ENCODE peak calls at places on chromosomes 12 and 14, in nine cellular contexts. Z, Q, K, L, J, R, E, P and A are unnamed samples.

GRCh38 chr12:15806826-15807225 is 17.6 kb upstream of the EPS8 start:
- DNase-seq in K (no peak), J (no peak), R (no peak), Z (no peak), E (no peak), L (no peak), Q (no peak), P (no peak), A (no peak)

GRCh38 chr12:126936181-126936851 is 1330.7 kb upstream of the TMEM132C start:
- DNase-seq in K (no peak), E (no peak), Q (peak; percentile 79), P (no peak), R (no peak), Z (no peak), L (peak; percentile 3), J (peak; percentile 50), A (peak; percentile 15)

GRCh38 chr14:24630872-24631477 is 3.0 kb downstream of the GZMB start:
- DNase-seq in K (no peak), Q (no peak), R (no peak), E (peak; percentile 26), L (no peak), P (no peak), J (no peak), Z (no peak), A (no peak)

GRCh38 chr14:65783576-65783975 is 371.0 kb downstream of the FUT8 start:
- DNase-seq in R (no peak), K (no peak), Q (no peak), L (no peak), Z (no peak), E (no peak), P (no peak), J (no peak), A (no peak)

GRCh38 chr12:131682511-131682895 is 28.4 kb upstream of the SFSWAP start:
- DNase-seq in P (no peak), K (no peak), L (no peak), R (no peak), Z (no peak), J (no peak), E (no peak), Q (no peak), A (no peak)

GRCh38 chr12:10716704-10717315 is 6.3 kb downstream of the YBX3 start:
- DNase-seq in P (peak; percentile 88), E (peak; percentile 63), R (peak; percentile 77), Q (peak; percentile 55), J (peak; percentile 33), Z (peak; percentile 94), L (peak; percentile 90), K (peak; percentile 23), A (no peak)

GRCh38 chr12:127230843-127231260 is 1036.1 kb upstream of the TMEM132C start:
- DNase-seq in J (no peak), K (no peak), Q (no peak), L (peak; percentile 55), P (no peak), R (no peak), Z (no peak), E (no peak), A (no peak)

GRCh38 chr14:103998027-103998426 is 55.7 kb upstream of the RD3L start:
- DNase-seq in Q (no peak), Z (no peak), E (no peak), J (no peak), K (no peak), L (no peak), P (no peak), R (no peak), A (no peak)

GRCh38 chr12:46875095-46875494 is 49.3 kb upstream of the SLC38A4 start:
- DNase-seq in Q (no peak), P (no peak), J (no peak), K (no peak), Z (no peak), L (no peak), E (no peak), R (no peak), A (no peak)

GRCh38 chr12:54560374-54560858 is 11.0 kb downstream of the PDE1B start:
- DNase-seq in E (peak; percentile 98), R (peak; percentile 98), J (peak; percentile 74), L (peak; percentile 92), P (peak; percentile 95), Q (peak; percentile 93), Z (no peak), K (peak; percentile 66), A (peak; percentile 50)

GRCh38 chr14:94109915-94110250 is 653 bp upstream of the IFI27 start:
- DNase-seq in R (no peak), E (no peak), K (no peak), J (no peak), Z (peak; percentile 64), Q (no peak), P (no peak), L (no peak), A (no peak)

GRCh38 chr12:124174406-124174805 is 120.5 kb upstream of the RFLNA start:
- DNase-seq in E (no peak), J (no peak), P (no peak), L (peak; percentile 82), R (no peak), Q (no peak), Z (no peak), K (no peak), A (no peak)

GRCh38 chr12:104494137-104494815 is 37.5 kb downstream of the CHST11 start:
- DNase-seq in L (no peak), Q (no peak), E (no peak), K (no peak), P (peak; percentile 23), Z (no peak), R (no peak), J (no peak), A (peak; percentile 48)

GRCh38 chr14:74863274-74863673 is 12.7 kb downstream of the PROX2 start:
- DNase-seq in Z (no peak), L (no peak), Q (peak; percentile 10), E (no peak), R (no peak), J (peak; percentile 27), K (no peak), P (no peak), A (no peak)

GRCh38 chr14:57493467-57494181 is at the start of gene CCDC198:
- DNase-seq in K (no peak), R (peak; percentile 90), L (no peak), E (no peak), P (no peak), Q (no peak), J (no peak), Z (no peak), A (no peak)

GRCh38 chr12:6777386-6777785 is 5.1 kb downstream of the LAG3 start:
- DNase-seq in E (no peak), P (no peak), K (no peak), R (no peak), J (no peak), L (no peak), Z (no peak), Q (no peak), A (no peak)

GRCh38 chr14:104931771-104932675 is 7.3 kb downstream of the PLD4 start:
- DNase-seq in Q (no peak), L (peak; percentile 1), K (no peak), Z (no peak), R (peak; percentile 46), E (no peak), J (no peak), P (no peak), A (no peak)

GRCh38 chr12:101968770-101969169 is 91.4 kb downstream of the DRAM1 start:
- DNase-seq in Z (no peak), P (no peak), E (no peak), K (no peak), R (no peak), L (no peak), J (no peak), Q (no peak), A (no peak)

GRCh38 chr12:91890742-91891141 is 254.9 kb downstream of the BTG1 start:
- DNase-seq in P (no peak), R (no peak), E (no peak), L (no peak), J (no peak), Q (no peak), Z (no peak), K (no peak), A (no peak)

GRCh38 chr14:105529506-105530445 is 3.4 kb downstream of the TMEM121 start:
- DNase-seq in J (no peak), R (peak; percentile 33), Z (no peak), K (no peak), E (no peak), L (no peak), P (no peak), Q (no peak), A (no peak)

GRCh38 chr12:104414581-104415305 is 42.0 kb upstream of the CHST11 start:
- DNase-seq in Q (no peak), R (no peak), Z (no peak), P (no peak), L (no peak), K (peak; percentile 95), J (no peak), E (peak; percentile 67), A (peak; percentile 49)

GRCh38 chr12:90090929-90091651 is 382.5 kb upstream of the ATP2B1 start:
- DNase-seq in R (peak; percentile 22), E (no peak), Q (no peak), Z (no peak), P (peak; percentile 14), K (peak; percentile 96), J (no peak), L (peak; percentile 72), A (no peak)

GRCh38 chr12:109870648-109871047 is 9.7 kb downstream of the GLTP start:
- DNase-seq in J (no peak), K (no peak), Z (no peak), R (no peak), L (peak; percentile 53), E (no peak), P (no peak), Q (no peak), A (no peak)

GRCh38 chr12:40149673-40150260 is 43.9 kb upstream of the SLC2A13 start:
- DNase-seq in E (no peak), Z (no peak), J (no peak), R (no peak), Q (no peak), L (no peak), P (no peak), K (no peak), A (no peak)

GRCh38 chr12:52190860-52191729 is 719 bp downstream of the KRT80 start:
- DNase-seq in E (no peak), K (no peak), Z (no peak), J (no peak), R (no peak), P (no peak), Q (no peak), L (no peak), A (no peak)

GRCh38 chr12:76914102-76914859 is 35.5 kb upstream of the CSRP2 start:
- DNase-seq in K (no peak), L (no peak), Q (no peak), R (no peak), P (no peak), Z (no peak), J (no peak), E (no peak), A (no peak)

GRCh38 chr14:60815371-60815770 is 80.8 kb downstream of the MNAT1 start:
- DNase-seq in R (peak; percentile 2), Q (no peak), L (no peak), P (no peak), E (no peak), Z (no peak), J (no peak), K (no peak), A (peak; percentile 64)

GRCh38 chr12:15200703-15201102 is 20.5 kb downstream of the RERG start:
- DNase-seq in J (no peak), K (no peak), E (no peak), Q (no peak), P (no peak), R (no peak), L (no peak), Z (no peak), A (no peak)

GRCh38 chr14:37480446-37481290 is 114.4 kb downstream of the FOXA1 start:
- DNase-seq in P (no peak), E (no peak), J (no peak), Z (no peak), Q (no peak), K (no peak), L (no peak), R (no peak), A (no peak)

GRCh38 chr14:88005978-88006851 is 1.3 kb downstream of the GPR65 start:
- DNase-seq in Z (no peak), P (no peak), Q (no peak), K (no peak), E (no peak), J (no peak), L (no peak), R (no peak), A (peak; percentile 75)